ENCODE peak calls at places on chromosomes 16 and 17, in four cellular contexts. B, D, H and K are unnamed samples.

GRCh38 chr16:84635702-84636101 is 12.6 kb upstream of the KLHL36 start:
- DNase-seq in H (no peak), D (no peak), B (no peak), K (no peak)

GRCh38 chr16:72989203-72989991 is 58.5 kb downstream of the ZFHX3 start:
- DNase-seq in H (no peak), B (no peak), D (no peak), K (peak; percentile 16)

GRCh38 chr17:39755550-39756375 is 18.0 kb downstream of the GRB7 start:
- DNase-seq in D (peak; percentile 96), H (peak; percentile 48), B (no peak), K (no peak)

GRCh38 chr16:27110524-27110896 is 43.8 kb downstream of the C16orf82 start:
- DNase-seq in B (no peak), H (no peak), D (no peak), K (no peak)

GRCh38 chr17:18981642-18982424 is 22.7 kb downstream of the FAM83G start:
- DNase-seq in B (no peak), D (no peak), H (no peak), K (peak; percentile 30)

GRCh38 chr16:24013733-24014645 is 178.2 kb downstream of the PRKCB start:
- DNase-seq in D (peak; percentile 100), B (no peak), H (peak; percentile 25), K (no peak)

GRCh38 chr17:13600475-13601316 is 1.0 kb downstream of the HS3ST3A1 start:
- DNase-seq in H (no peak), D (no peak), B (no peak), K (no peak)

GRCh38 chr16:73288435-73288834 is 240.5 kb upstream of the ZFHX3 start:
- DNase-seq in H (no peak), D (no peak), B (no peak), K (no peak)

GRCh38 chr16:4874686-4875085 is 27.4 kb downstream of the UBN1 start:
- DNase-seq in H (no peak), D (no peak), B (no peak), K (no peak)

GRCh38 chr16:11231367-11231970 is 24.5 kb downstream of the SOCS1 start:
- DNase-seq in H (no peak), D (no peak), B (no peak), K (no peak)